ENCODE peak calls at places on chromosomes 7 and 10, in eight cellular contexts. X is CD8-positive, alpha-beta T cell; Z is OCI-LY7; M is BE2C; W is foreskin fibroblast; I is uterus; T is cardiac fibroblast; B is Panc1. D is an unnamed sample.

GRCh38 chr10:116722736-116723427 is 19.5 kb downstream of the HSPA12A start:
- DNase-seq in X (no peak), Z (no peak), M (peak), W (no peak), I (no peak), T (no peak), B (no peak), D (no peak)

GRCh38 chr10:112507988-112508387 is 61.0 kb downstream of the VTI1A start:
- DNase-seq in X (no peak), Z (no peak), M (no peak), W (no peak), I (no peak), T (no peak), B (no peak), D (no peak)

GRCh38 chr7:151743481-151743983 is 133.4 kb downstream of the PRKAG2 start:
- DNase-seq in X (no peak), Z (no peak), M (no peak), W (no peak), I (no peak), T (no peak), B (no peak), D (no peak)

GRCh38 chr10:132282667-132283603 is 24.8 kb downstream of the STK32C start:
- DNase-seq in X (no peak), Z (no peak), M (no peak), W (no peak), I (no peak), T (no peak), B (no peak), D (no peak)

GRCh38 chr10:118694848-118695247 is 59.9 kb downstream of the CACUL1 start:
- DNase-seq in X (no peak), Z (no peak), M (no peak), W (peak), I (no peak), T (peak), B (no peak), D (no peak)

GRCh38 chr10:129332476-129332875 is 134.6 kb upstream of the MGMT start:
- DNase-seq in X (no peak), Z (peak), M (peak), W (no peak), I (no peak), T (peak), B (no peak), D (peak)

GRCh38 chr10:132688580-132689420 is 97.1 kb downstream of the NKX6-2 start:
- DNase-seq in X (no peak), Z (no peak), M (no peak), W (no peak), I (no peak), T (no peak), B (no peak), D (no peak)

GRCh38 chr10:45439873-45440272 is 65.9 kb downstream of the ALOX5 start:
- DNase-seq in X (no peak), Z (no peak), M (no peak), W (no peak), I (no peak), T (no peak), B (no peak), D (no peak)

GRCh38 chr10:114412907-114413386 is 8.6 kb upstream of the AFAP1L2 start:
- DNase-seq in X (no peak), Z (no peak), M (no peak), W (no peak), I (peak), T (peak), B (no peak), D (no peak)

GRCh38 chr10:44462338-44462914 is 77.5 kb upstream of the CXCL12 start:
- DNase-seq in X (no peak), Z (no peak), M (no peak), W (no peak), I (no peak), T (no peak), B (no peak), D (no peak)

GRCh38 chr7:94391716-94392390 is 2.8 kb upstream of the COL1A2 start:
- DNase-seq in X (no peak), Z (no peak), M (no peak), W (peak), I (peak), T (peak), B (no peak), D (no peak)

GRCh38 chr10:54800677-54801480 is at the start of gene PCDH15:
- DNase-seq in X (no peak), Z (peak), M (peak), W (no peak), I (no peak), T (peak), B (peak), D (no peak)

GRCh38 chr10:35331894-35332640 is 4.2 kb upstream of the CCNY start:
- DNase-seq in X (no peak), Z (no peak), M (no peak), W (peak), I (peak), T (peak), B (peak), D (no peak)

GRCh38 chr7:44977304-44977858 is 1.4 kb downstream of the MYO1G start:
- DNase-seq in X (peak), Z (peak), M (no peak), W (no peak), I (no peak), T (no peak), B (no peak), D (peak)

GRCh38 chr7:81430761-81431160 is 339.1 kb downstream of the HGF start:
- DNase-seq in X (no peak), Z (no peak), M (no peak), W (no peak), I (no peak), T (peak), B (no peak), D (no peak)

GRCh38 chr7:126778101-126778500 is 474.6 kb downstream of the GRM8 start:
- DNase-seq in X (no peak), Z (no peak), M (no peak), W (no peak), I (no peak), T (no peak), B (no peak), D (no peak)

GRCh38 chr7:43756368-43757072 is 2.0 kb upstream of the BLVRA start:
- DNase-seq in X (no peak), Z (no peak), M (no peak), W (peak), I (no peak), T (peak), B (no peak), D (no peak)

GRCh38 chr10:87850742-87851205 is 12.6 kb downstream of the KLLN start:
- DNase-seq in X (peak), Z (peak), M (peak), W (peak), I (peak), T (peak), B (no peak), D (peak)

GRCh38 chr10:21334891-21335696 is 190.4 kb downstream of the SKIDA1 start:
- DNase-seq in X (no peak), Z (no peak), M (peak), W (peak), I (peak), T (peak), B (no peak), D (no peak)

GRCh38 chr7:2237109-2237602 is 4.4 kb upstream of the MAD1L1 start:
- DNase-seq in X (no peak), Z (peak), M (no peak), W (no peak), I (no peak), T (no peak), B (no peak), D (no peak)

GRCh38 chr10:15035385-15036301 is 8.1 kb upstream of the OLAH start:
- DNase-seq in X (no peak), Z (no peak), M (no peak), W (peak), I (no peak), T (peak), B (no peak), D (no peak)

GRCh38 chr10:122019414-122019975 is 30.5 kb downstream of the TACC2 start:
- DNase-seq in X (no peak), Z (no peak), M (no peak), W (no peak), I (no peak), T (no peak), B (no peak), D (no peak)

GRCh38 chr10:91887075-91887899 is 22.0 kb downstream of the FGFBP3 start:
- DNase-seq in X (peak), Z (no peak), M (peak), W (no peak), I (peak), T (peak), B (no peak), D (no peak)

GRCh38 chr10:48945441-48946143 is 6.0 kb upstream of the LRRC18 start:
- DNase-seq in X (no peak), Z (no peak), M (no peak), W (no peak), I (no peak), T (no peak), B (no peak), D (no peak)

GRCh38 chr7:130087364-130087763 is 17.0 kb downstream of the KLHDC10 start:
- DNase-seq in X (no peak), Z (no peak), M (no peak), W (no peak), I (no peak), T (peak), B (no peak), D (no peak)

GRCh38 chr7:72038022-72038732 is 374.0 kb downstream of the CALN1 start:
- DNase-seq in X (no peak), Z (no peak), M (no peak), W (no peak), I (no peak), T (no peak), B (no peak), D (no peak)

GRCh38 chr10:90007226-90007625 is 305.8 kb downstream of the KIF20B start:
- DNase-seq in X (no peak), Z (no peak), M (no peak), W (no peak), I (no peak), T (peak), B (no peak), D (no peak)

GRCh38 chr10:79378647-79379511 is 31.6 kb downstream of the PPIF start:
- DNase-seq in X (no peak), Z (no peak), M (no peak), W (no peak), I (no peak), T (no peak), B (no peak), D (no peak)

DNA sequence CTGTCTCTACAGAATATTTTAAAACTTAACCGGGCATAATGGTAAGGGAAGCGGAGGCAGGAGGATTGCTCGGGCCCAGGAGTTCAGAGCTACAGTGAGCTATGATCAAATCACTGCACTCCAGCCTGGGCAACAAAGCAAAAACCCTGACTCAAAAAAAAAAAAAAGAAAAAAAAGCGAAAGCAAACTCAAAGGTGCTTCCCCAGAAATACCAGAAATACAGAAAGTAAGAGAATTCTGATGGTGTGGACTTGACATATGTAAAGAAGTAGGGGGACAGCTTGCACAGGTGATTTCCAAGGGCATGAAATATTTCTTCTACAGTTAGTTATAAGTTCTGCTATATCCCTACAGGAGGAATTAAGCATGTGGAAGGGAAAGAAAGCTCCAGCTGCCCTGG is 69.7 kb upstream of the APBB1IP start:
- DNase-seq in X (no peak), Z (no peak), M (no peak), W (no peak), I (no peak), T (no peak), B (no peak), D (no peak)
- H3K4me3 ChIP-seq in X (no peak), Z (no peak), M (no peak), W (no peak), I (no peak), T (no peak), B (no peak), D (no peak)

DNA sequence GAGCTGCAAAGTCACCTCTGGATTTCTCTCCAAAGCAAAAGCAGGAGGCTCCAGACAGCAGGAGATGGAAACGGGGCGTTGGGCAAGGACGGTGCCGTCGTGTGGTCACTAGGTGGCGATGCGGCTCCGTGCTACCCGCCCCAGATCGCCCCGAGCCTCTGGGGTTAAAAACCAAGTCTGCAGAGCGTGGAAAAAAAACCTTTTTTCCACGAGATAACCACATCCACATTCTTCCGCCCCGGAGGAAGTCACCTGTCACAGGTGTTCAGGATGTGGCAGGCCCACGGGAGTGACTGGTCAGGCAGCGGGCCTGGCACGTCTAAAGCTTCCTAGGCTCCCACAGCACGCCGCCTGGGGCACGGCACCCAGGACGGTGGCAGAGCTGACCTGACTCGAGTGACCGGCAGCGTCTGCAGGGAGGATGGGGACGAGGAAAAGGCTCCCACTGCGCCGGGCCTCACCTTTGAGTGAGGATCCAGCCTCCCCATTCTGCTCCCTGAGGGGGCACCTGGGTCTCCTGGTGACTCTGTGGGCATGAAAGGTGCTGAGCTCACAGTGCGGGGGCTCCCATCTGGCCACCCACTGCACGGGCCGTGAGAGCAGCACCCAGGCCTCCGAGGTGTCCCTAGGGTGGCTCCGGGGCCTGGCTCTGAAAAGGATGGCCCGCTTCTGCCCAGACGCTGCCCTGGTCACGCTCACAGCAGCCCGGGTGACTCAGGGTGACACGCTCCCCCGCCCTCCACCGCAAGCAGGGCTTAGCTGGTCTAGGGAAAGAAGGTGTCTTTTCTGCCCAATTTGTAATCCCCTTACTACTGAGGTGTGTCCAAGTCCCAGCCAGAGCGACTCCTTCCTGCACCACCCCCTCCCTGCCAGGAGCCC is 71.3 kb upstream of the TNRC18 start:
- DNase-seq in X (peak), Z (peak), M (peak), W (peak), I (peak), T (peak), B (no peak), D (peak)
- H3K4me3 ChIP-seq in X (peak), Z (peak), M (no peak), W (no peak), I (no peak), T (no peak), B (peak), D (peak)

GRCh38 chr10:70052462-70053211 is at the start of gene MACROH2A2:
- DNase-seq in X (no peak), Z (no peak), M (peak), W (peak), I (peak), T (peak), B (no peak), D (no peak)
- H3K4me3 ChIP-seq in X (peak), Z (no peak), M (peak), W (peak), I (peak), T (peak), B (peak), D (no peak)

GRCh38 chr7:73717025-73717807 is 2.3 kb downstream of the STX1A start:
- DNase-seq in X (no peak), Z (no peak), M (no peak), W (peak), I (no peak), T (peak), B (no peak), D (no peak)
- H3K4me3 ChIP-seq in X (no peak), Z (no peak), M (no peak), W (peak), I (no peak), T (no peak), B (peak), D (no peak)

D was measured in CD4-positive, alpha-beta memory T cell.